ENCODE peak calls at places on chromosomes 1 and 21, in seven cellular contexts. T is kidney tubule cell; Z is astrocyte of the cerebellum; J is central memory CD4-positive, alpha-beta T cell; Y is iris pigment epithelial cell; C is stimulated activated CD8-positive, alpha-beta memory T cell treated with anti-CD3 and anti-CD28 coated beads, Interleukin-7, amount 100 ng/mL, for 1 hour; G is activated CD8-positive, alpha-beta memory T cell treated with anti-CD3 and anti-CD28 coated beads, Interleukin-2, amount 50 U/mL, for 4 hours. S is an unnamed sample.

GRCh38 chr1:96524100-96524499 is 197.5 kb upstream of the PTBP2 start:
- DNase-seq in T (peak; percentile 55), Z (no peak), J (no peak), Y (no peak), C (no peak), G (no peak), S (no peak)

GRCh38 chr21:41676198-41676597 is 90.7 kb downstream of the RIPK4 start:
- DNase-seq in T (no peak), Z (no peak), J (no peak), Y (no peak), C (no peak), G (no peak), S (no peak)

GRCh38 chr1:212218911-212219310 is 66.3 kb upstream of the PPP2R5A start:
- DNase-seq in T (peak; percentile 96), Z (peak; percentile 94), J (no peak), Y (peak; percentile 94), C (no peak), G (no peak), S (no peak)

GRCh38 chr1:14676400-14676799 is 77.9 kb downstream of the KAZN start:
- DNase-seq in T (no peak), Z (no peak), J (no peak), Y (no peak), C (no peak), G (no peak), S (no peak)

GRCh38 chr21:37257526-37257966 is 9.6 kb downstream of the VPS26C start:
- DNase-seq in T (peak; percentile 40), Z (no peak), J (peak; percentile 19), Y (peak; percentile 51), C (no peak), G (no peak), S (peak; percentile 57)

GRCh38 chr1:39729030-39729429 is 9.7 kb upstream of the PPIE start:
- DNase-seq in T (no peak), Z (no peak), J (no peak), Y (no peak), C (no peak), G (no peak), S (no peak)

GRCh38 chr1:32223683-32224082 is 1.5 kb downstream of the EIF3I start:
- DNase-seq in T (no peak), Z (no peak), J (no peak), Y (no peak), C (no peak), G (no peak), S (no peak)

GRCh38 chr1:115647000-115647399 is 5.2 kb downstream of the VANGL1 start:
- DNase-seq in T (peak; percentile 50), Z (no peak), J (no peak), Y (peak; percentile 44), C (no peak), G (no peak), S (no peak)

GRCh38 chr1:231557898-231558710 is 29.6 kb downstream of the TSNAX start:
- DNase-seq in T (peak; percentile 17), Z (peak; percentile 8), J (no peak), Y (peak; percentile 59), C (no peak), G (no peak), S (no peak)

S was measured in naive B cell.